ENCODE peak calls at places on chromosomes 2 and 18, in five cellular contexts. K, W, S, D and Y are unnamed samples.

GRCh38 chr18:37634516-37634915 is 68.9 kb upstream of the CELF4 start:
- DNase-seq in K (no peak), W (no peak), S (peak; percentile 52), D (no peak), Y (no peak)

GRCh38 chr2:136894007-136894634 is 128.8 kb downstream of the THSD7B start:
- DNase-seq in K (no peak), W (no peak), S (no peak), D (no peak), Y (no peak)

GRCh38 chr18:68439672-68440071 is 275.2 kb downstream of the TMX3 start:
- DNase-seq in K (no peak), W (no peak), S (no peak), D (no peak), Y (no peak)

GRCh38 chr2:217604527-217605279 is 398.1 kb downstream of the TNS1 start:
- DNase-seq in K (no peak), W (no peak), S (no peak), D (no peak), Y (no peak)

GRCh38 chr2:102233132-102233884 is 46.5 kb downstream of the IL1RL2 start:
- DNase-seq in K (no peak), W (no peak), S (no peak), D (no peak), Y (no peak)

GRCh38 chr2:214066847-214067246 is 344.0 kb upstream of the VWC2L start:
- DNase-seq in K (no peak), W (no peak), S (no peak), D (no peak), Y (no peak)

GRCh38 chr2:222355860-222356259 is 57.1 kb upstream of the PAX3 start:
- DNase-seq in K (no peak), W (peak; percentile 47), S (no peak), D (no peak), Y (no peak)

GRCh38 chr2:134232868-134233732 is 20.8 kb upstream of the MGAT5 start:
- DNase-seq in K (peak; percentile 32), W (peak; percentile 29), S (no peak), D (no peak), Y (no peak)

GRCh38 chr2:50575232-50575631 is 456.7 kb downstream of the NRXN1 start:
- DNase-seq in K (no peak), W (no peak), S (no peak), D (no peak), Y (no peak)

GRCh38 chr2:24929230-24929629 is 9.2 kb upstream of the ADCY3 start:
- DNase-seq in K (no peak), W (no peak), S (no peak), D (no peak), Y (no peak)

GRCh38 chr2:22890142-22890541 is 494.8 kb upstream of the KLHL29 start:
- DNase-seq in K (no peak), W (no peak), S (no peak), D (no peak), Y (no peak)